ENCODE peak calls at places on chromosome 13, in six cellular contexts. G, P, Z, A, X and I are unnamed samples.

GRCh38 chr13:75482070-75482819 is at the start of gene TBC1D4:
- DNase-seq in P (peak), Z (peak), A (peak), X (peak), G (peak), I (peak)

GRCh38 chr13:85497652-85498051 is 301.6 kb downstream of the SLITRK6 start:
- DNase-seq in P (peak), A (no peak), G (no peak), X (peak), Z (no peak), I (peak)

GRCh38 chr13:68304287-68304893 is 1074.3 kb upstream of the PCDH9 start:
- DNase-seq in Z (peak), P (no peak), G (no peak), A (no peak), X (peak), I (no peak)

GRCh38 chr13:79710376-79710775 is 229.4 kb downstream of the NDFIP2 start:
- DNase-seq in P (no peak), A (no peak), X (no peak), G (no peak), Z (no peak), I (no peak)

GRCh38 chr13:67620665-67621064 is 390.5 kb upstream of the PCDH9 start:
- DNase-seq in A (no peak), G (no peak), X (no peak), P (no peak), Z (no peak), I (no peak)

GRCh38 chr13:20526664-20527063 is 1.0 kb upstream of the CRYL1 start:
- DNase-seq in P (no peak), Z (peak), X (peak), G (no peak), A (no peak), I (no peak)

GRCh38 chr13:37597477-37597876 is 1.1 kb downstream of the POSTN start:
- DNase-seq in X (no peak), A (no peak), P (no peak), Z (no peak), G (no peak), I (no peak)

GRCh38 chr13:59088716-59089115 is 1075.0 kb downstream of the DIAPH3 start:
- DNase-seq in G (no peak), P (no peak), A (no peak), X (peak), Z (no peak), I (no peak)

GRCh38 chr13:51000576-51001260 is 91.1 kb downstream of the RNASEH2B start:
- DNase-seq in A (no peak), Z (peak), P (no peak), G (no peak), X (peak), I (no peak)

GRCh38 chr13:57045816-57046691 is 94.7 kb upstream of the PRR20A start:
- DNase-seq in P (no peak), Z (no peak), A (no peak), X (peak), G (no peak), I (no peak)

GRCh38 chr13:45049478-45049877 is 60.1 kb downstream of the GPALPP1 start:
- DNase-seq in X (no peak), Z (no peak), A (no peak), G (no peak), P (no peak), I (no peak)

GRCh38 chr13:109949395-109949794 is 163.0 kb upstream of the IRS2 start:
- DNase-seq in P (no peak), Z (no peak), X (peak), G (no peak), A (no peak), I (no peak)

GRCh38 chr13:41289463-41289881 is 21.6 kb upstream of the NAA16 start:
- DNase-seq in G (no peak), A (no peak), X (no peak), Z (no peak), P (no peak), I (no peak)

GRCh38 chr13:26011208-26011573 is 40.6 kb downstream of the SHISA2 start:
- DNase-seq in G (no peak), Z (no peak), P (no peak), A (no peak), X (no peak), I (no peak)

GRCh38 chr13:102870677-102871415 is 25.0 kb downstream of the ERCC5 start:
- DNase-seq in A (no peak), X (peak), P (no peak), Z (peak), G (peak), I (peak)

GRCh38 chr13:101211261-101211660 is 205.0 kb downstream of the NALCN start:
- DNase-seq in X (peak), G (no peak), Z (no peak), A (no peak), P (no peak), I (no peak)

GRCh38 chr13:93262729-93263128 is 36.1 kb downstream of the GPC6 start:
- DNase-seq in X (peak), P (no peak), Z (no peak), G (no peak), A (no peak), I (no peak)

GRCh38 chr13:106919638-106920037 is 351.7 kb upstream of the ARGLU1 start:
- DNase-seq in X (no peak), P (no peak), Z (no peak), A (no peak), G (no peak), I (no peak)

GRCh38 chr13:30739646-30740642 is 4.6 kb downstream of the ALOX5AP start:
- DNase-seq in A (peak), X (peak), P (no peak), Z (no peak), G (no peak), I (peak)